ENCODE peak calls at places on chromosomes 4 and X, in five cellular contexts. H, P, E, Q and K are unnamed samples.

GRCh38 chr4:161717084-161717483 is 446.7 kb downstream of the FSTL5 start:
- DNase-seq in H (no peak), P (no peak), E (no peak), Q (no peak), K (no peak)

GRCh38 chrX:122517781-122518180 is 666.3 kb upstream of the GRIA3 start:
- DNase-seq in H (no peak), P (no peak), E (peak; percentile 1), Q (no peak), K (no peak)

GRCh38 chrX:119187298-119187697 is 48.8 kb upstream of the PGRMC1 start:
- DNase-seq in H (no peak), P (no peak), E (no peak), Q (no peak), K (no peak)

GRCh38 chrX:118521435-118521834 is 25.8 kb downstream of the DOCK11 start:
- DNase-seq in H (no peak), P (no peak), E (peak; percentile 77), Q (no peak), K (no peak)

GRCh38 chrX:103831803-103832544 is at the start of gene RAB9B:
- DNase-seq in H (peak; percentile 32), P (no peak), E (peak; percentile 52), Q (peak; percentile 16), K (peak; percentile 74)

GRCh38 chr4:140675599-140676231 is 80.5 kb downstream of the TBC1D9 start:
- DNase-seq in H (no peak), P (no peak), E (peak; percentile 60), Q (no peak), K (peak; percentile 11)

GRCh38 chrX:150868625-150869024 is 29.8 kb downstream of the CD99L2 start:
- DNase-seq in H (no peak), P (no peak), E (no peak), Q (no peak), K (no peak)

GRCh38 chr4:107854326-107855030 is 29.7 kb downstream of the SGMS2 start:
- DNase-seq in H (no peak), P (no peak), E (no peak), Q (no peak), K (no peak)

GRCh38 chrX:116961872-116962582 is 499.3 kb upstream of the CT83 start:
- DNase-seq in H (no peak), P (no peak), E (no peak), Q (no peak), K (no peak)

GRCh38 chr4:189974056-189974455 is 33.4 kb downstream of the FRG1 start:
- DNase-seq in H (no peak), P (no peak), E (peak; percentile 13), Q (no peak), K (no peak)

GRCh38 chr4:76703123-76703490 is 194.8 kb downstream of the SOWAHB start:
- DNase-seq in H (no peak), P (no peak), E (peak; percentile 20), Q (no peak), K (no peak)

GRCh38 chrX:29172880-29173279 is 585.6 kb downstream of the IL1RAPL1 start:
- DNase-seq in H (no peak), P (no peak), E (peak; percentile 55), Q (no peak), K (no peak)

GRCh38 chr4:1822568-1823544 is 29.8 kb downstream of the FGFR3 start:
- DNase-seq in H (no peak), P (no peak), E (no peak), Q (no peak), K (no peak)

DNA sequence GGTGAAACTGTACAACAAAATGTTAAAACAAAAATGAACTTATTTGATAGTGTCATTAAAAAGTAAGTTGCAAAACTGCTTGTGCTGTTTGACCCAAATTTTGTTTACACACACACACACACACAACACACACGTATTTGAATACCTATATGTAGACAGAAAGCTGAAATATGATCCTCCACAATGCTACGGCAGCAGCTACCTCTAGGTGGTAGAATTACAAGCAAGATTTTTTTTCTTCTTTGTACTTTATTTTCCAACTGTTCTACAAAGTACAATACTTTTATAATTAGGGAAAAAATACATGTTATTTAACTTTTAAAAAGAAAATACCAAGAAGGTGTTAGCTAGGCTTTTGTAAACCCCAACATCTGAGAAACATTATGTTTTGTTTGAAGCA is 1.2 kb downstream of the CYTL1 start:
- DNase-seq in H (no peak), P (no peak), E (peak; percentile 48), Q (no peak), K (no peak)
- TF ChIP-seq CTCF in H (no peak), P (no peak), E (peak; percentile 45), Q (no peak), K (no peak)

GRCh38 chr4:169047967-169048366 is 37.9 kb upstream of the CBR4 start:
- DNase-seq in H (no peak), P (no peak), E (peak; percentile 13), Q (no peak), K (no peak)

GRCh38 chr4:169048867-169049266 is 38.8 kb upstream of the CBR4 start:
- DNase-seq in H (no peak), P (no peak), E (no peak), Q (no peak), K (no peak)

GRCh38 chr4:169044723-169045447 is 34.8 kb upstream of the CBR4 start:
- DNase-seq in H (no peak), P (no peak), E (no peak), Q (no peak), K (no peak)

GRCh38 chr4:169042608-169043007 is 32.6 kb upstream of the CBR4 start:
- DNase-seq in H (no peak), P (no peak), E (no peak), Q (no peak), K (no peak)

GRCh38 chr4:169045862-169046584 is 36.0 kb upstream of the CBR4 start:
- DNase-seq in H (no peak), P (no peak), E (peak; percentile 18), Q (no peak), K (no peak)
- TF ChIP-seq CTCF in H (no peak), P (no peak), E (peak; percentile 43), Q (peak; percentile 15), K (no peak)

DNA sequence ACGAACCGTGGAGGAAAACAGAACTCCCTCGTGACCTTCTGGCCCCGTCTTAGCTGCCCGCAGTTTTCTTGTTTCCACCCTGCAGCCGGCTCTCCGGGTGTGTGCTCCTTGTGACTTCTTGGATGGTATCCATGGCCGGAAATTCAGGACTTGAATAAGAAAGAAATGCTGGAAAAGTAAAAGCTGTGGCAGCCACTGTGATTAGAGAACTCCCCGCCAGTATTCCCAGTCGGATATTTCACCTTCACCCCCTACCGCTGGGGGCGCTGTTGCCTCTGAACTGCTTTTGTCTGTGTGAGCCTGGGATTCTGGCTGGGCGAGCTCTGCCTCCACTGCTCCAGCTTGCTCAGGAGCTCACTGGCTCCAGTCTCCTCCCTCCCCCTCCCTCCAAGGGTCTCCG is 41.5 kb upstream of the CYP4V2 start:
- DNase-seq in H (peak; percentile 62), P (no peak), E (peak; percentile 64), Q (no peak), K (peak; percentile 30)
- TF ChIP-seq CTCF in H (peak; percentile 84), P (no peak), E (peak; percentile 63), Q (no peak), K (peak; percentile 65)

GRCh38 chrX:68685722-68686683 is 38.5 kb downstream of the STARD8 start:
- DNase-seq in H (peak; percentile 63), P (peak; percentile 51), E (peak; percentile 65), Q (no peak), K (peak; percentile 39)
- TF ChIP-seq CTCF in H (no peak), P (no peak), E (peak; percentile 45), Q (no peak), K (no peak)

DNA sequence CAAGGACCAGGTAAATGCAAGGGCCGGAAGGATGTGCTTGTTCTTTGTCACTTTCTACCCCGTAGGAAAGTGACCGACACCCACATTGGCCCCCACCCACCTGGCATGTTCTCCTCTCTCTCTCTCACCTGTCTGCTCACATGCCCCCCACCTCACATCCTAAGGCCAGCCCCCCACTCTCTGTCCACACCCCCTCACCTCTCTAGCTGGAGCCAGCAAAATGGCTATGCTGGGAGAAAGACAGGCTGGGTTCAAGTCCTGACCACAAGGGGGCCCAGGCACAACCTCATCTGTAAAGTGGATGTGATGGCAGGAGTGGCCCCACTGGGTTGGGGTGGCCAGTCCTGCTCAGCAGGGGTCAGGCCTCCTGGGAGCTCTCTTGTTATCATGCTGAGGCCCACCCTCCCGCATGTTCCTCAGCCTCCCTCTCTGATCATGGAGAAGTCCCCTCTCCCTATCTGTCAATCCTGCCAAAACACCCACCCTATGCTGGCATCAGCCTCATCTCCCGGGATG is 1.7 kb upstream of the PPP2R2C start:
- DNase-seq in H (peak; percentile 45), P (no peak), E (peak; percentile 22), Q (no peak), K (no peak)
- TF ChIP-seq CTCF in H (peak; percentile 61), P (no peak), E (peak; percentile 45), Q (peak; percentile 31), K (no peak)

GRCh38 chrX:106959897-106960296 is 39.7 kb downstream of the CLDN2 start:
- DNase-seq in H (no peak), P (no peak), E (peak; percentile 72), Q (no peak), K (no peak)
- TF ChIP-seq CTCF in H (no peak), P (no peak), E (peak; percentile 65), Q (peak; percentile 5), K (no peak)

DNA sequence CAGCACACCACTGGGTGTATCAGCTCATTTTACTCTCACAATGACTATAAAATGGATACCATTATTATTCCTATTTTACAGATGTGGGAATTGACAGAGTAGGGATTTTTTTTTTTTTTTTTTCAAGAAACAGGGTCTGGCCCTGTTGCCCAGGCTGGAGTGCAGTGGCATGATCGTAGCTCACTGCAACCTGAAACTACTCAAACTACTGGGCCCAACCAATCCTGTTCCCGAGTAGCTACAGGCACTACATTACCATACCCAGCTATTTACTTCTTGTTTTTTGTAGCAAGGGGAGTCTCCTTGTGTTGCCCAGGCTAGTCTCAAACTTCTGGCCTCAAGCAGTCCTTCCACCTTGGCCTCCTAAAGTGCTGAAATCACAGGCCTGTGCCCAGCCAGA is 95.2 kb downstream of the LARP7 start:
- DNase-seq in H (no peak), P (no peak), E (no peak), Q (no peak), K (no peak)
- TF ChIP-seq CTCF in H (no peak), P (no peak), E (no peak), Q (no peak), K (no peak)

GRCh38 chrX:102085706-102086105 is 39.8 kb upstream of the TCEAL2 start:
- DNase-seq in H (peak; percentile 6), P (no peak), E (peak; percentile 1), Q (no peak), K (peak; percentile 9)
- TF ChIP-seq CTCF in H (no peak), P (no peak), E (no peak), Q (no peak), K (no peak)

GRCh38 chrX:45743081-45743533 is 542.4 kb upstream of the DIPK2B start:
- DNase-seq in H (no peak), P (no peak), E (peak; percentile 53), Q (no peak), K (peak; percentile 20)
- TF ChIP-seq CTCF in H (no peak), P (peak; percentile 8), E (peak; percentile 44), Q (peak; percentile 2), K (no peak)

DNA sequence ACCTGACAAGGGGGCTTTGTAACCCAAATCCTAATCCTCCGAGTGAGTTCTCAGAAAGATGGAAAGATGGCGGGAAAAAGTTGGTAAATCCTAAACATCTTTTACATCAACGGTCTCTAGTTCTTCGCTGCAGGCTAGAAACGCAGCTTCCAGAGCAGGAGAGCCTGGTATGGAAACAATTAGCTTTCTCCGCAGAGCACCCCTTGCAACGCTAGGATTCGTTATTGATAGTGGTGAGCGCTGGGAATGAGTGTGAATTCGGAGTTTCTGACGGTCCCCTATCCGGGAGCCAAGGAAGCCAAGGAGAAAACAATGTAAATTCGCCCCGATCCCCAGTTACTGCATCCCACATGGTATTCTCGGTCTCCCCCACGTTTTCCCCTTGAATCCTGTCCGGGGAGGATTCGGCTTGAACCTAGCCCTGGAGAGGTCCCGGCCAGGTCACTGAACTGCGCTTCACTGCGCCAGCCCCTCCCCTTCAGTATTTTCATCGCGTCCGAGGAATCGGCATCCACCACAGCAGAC is 4.7 kb upstream of the NEUROG2 start:
- DNase-seq in H (no peak), P (no peak), E (no peak), Q (no peak), K (no peak)
- TF ChIP-seq CTCF in H (no peak), P (no peak), E (no peak), Q (no peak), K (no peak)